ENCODE peak calls at places on chromosomes 1 and 21, in seven cellular contexts. Z is spleen; D is lung microvascular endothelial cell; O is fibroblast of pulmonary artery; Y is activated CD4-positive, CD25-positive, alpha-beta regulatory T cell treated with anti-CD3 and anti-CD28 coated beads, Interleukin-2, amount 50 U/mL, for 72 hours; M is iris pigment epithelial cell; U is stimulated activated naive CD8-positive, alpha-beta T cell treated with anti-CD3 and anti-CD28 coated beads, Interleukin-15, Interleukin-2, amounts not matched to agents 100 U/mL and 50 U/mL, for 24 hours. A is an unnamed sample.

GRCh38 chr1:150842964-150843363 is 33.4 kb downstream of the ARNT start:
- DNase-seq in Z (no peak), Y (no peak), M (no peak), D (no peak), U (no peak), O (no peak), A (no peak)

GRCh38 chr1:96096138-96097011 is 625.2 kb upstream of the PTBP2 start:
- DNase-seq in Y (no peak), M (no peak), Z (no peak), U (no peak), O (no peak), D (no peak), A (no peak)

GRCh38 chr1:178223289-178223688 is 129.4 kb downstream of the RASAL2 start:
- DNase-seq in U (no peak), M (no peak), Z (no peak), Y (no peak), O (no peak), D (no peak), A (peak)

GRCh38 chr1:235262539-235262938 is 65.4 kb downstream of the ARID4B start:
- DNase-seq in Z (no peak), Y (no peak), M (no peak), U (no peak), O (no peak), D (no peak), A (no peak)

GRCh38 chr1:187626056-187626455 is 797.3 kb downstream of the PLA2G4A start:
- DNase-seq in M (peak), Z (no peak), Y (no peak), D (no peak), O (no peak), U (no peak), A (no peak)

GRCh38 chr1:15994590-15995351 is 9.3 kb upstream of the SRARP start:
- DNase-seq in Z (peak), U (peak), O (peak), Y (peak), D (peak), M (peak), A (peak)

GRCh38 chr1:26468911-26469310 is 3.3 kb upstream of the HMGN2 start:
- DNase-seq in Y (no peak), O (no peak), M (no peak), Z (peak), U (no peak), D (no peak), A (no peak)

GRCh38 chr1:27042670-27043069 is 30.0 kb upstream of the TENT5B start:
- DNase-seq in D (no peak), O (no peak), Z (no peak), M (no peak), U (no peak), Y (no peak), A (no peak)

GRCh38 chr1:109917429-109918076 is 6.9 kb downstream of the CSF1 start:
- DNase-seq in Z (peak), Y (no peak), O (no peak), M (peak), U (no peak), D (no peak), A (no peak)

GRCh38 chr1:202852163-202852904 is 36.6 kb downstream of the RABIF start:
- DNase-seq in Y (no peak), Z (no peak), U (peak), M (peak), D (peak), O (peak), A (peak)

GRCh38 chr1:46519209-46519608 is 29.6 kb downstream of the DMBX1 start:
- DNase-seq in U (no peak), O (no peak), Y (no peak), D (no peak), M (peak), Z (peak), A (no peak)

GRCh38 chr1:115184260-115184950 is 95.1 kb upstream of the TSPAN2 start:
- DNase-seq in M (no peak), O (no peak), Y (no peak), Z (no peak), D (no peak), U (no peak), A (no peak)

GRCh38 chr1:51689073-51689435 is 72.2 kb downstream of the OSBPL9 start:
- DNase-seq in O (no peak), U (no peak), M (no peak), D (no peak), Y (no peak), Z (no peak), A (no peak)

GRCh38 chr1:11316701-11317100 is 43.7 kb downstream of the UBIAD1 start:
- DNase-seq in O (peak), Y (no peak), Z (no peak), U (no peak), M (peak), D (no peak), A (peak)

GRCh38 chr1:94753171-94753972 is 66.8 kb upstream of the SLC44A3 start:
- DNase-seq in Z (no peak), Y (no peak), D (peak), O (peak), M (peak), U (no peak), A (no peak)

GRCh38 chr1:181356505-181357340 is 126.6 kb upstream of the CACNA1E start:
- DNase-seq in M (no peak), O (no peak), Z (no peak), Y (no peak), D (no peak), U (no peak), A (no peak)

GRCh38 chr1:34739613-34740012 is 15.2 kb upstream of the GJB5 start:
- DNase-seq in O (no peak), Z (no peak), Y (no peak), D (no peak), M (no peak), U (no peak), A (no peak)

GRCh38 chr1:230827081-230827681 is 41.1 kb downstream of the C1orf198 start:
- DNase-seq in U (no peak), D (no peak), M (peak), Z (no peak), O (no peak), Y (no peak), A (peak)

GRCh38 chr1:207876129-207876528 is 34.8 kb downstream of the CD34 start:
- DNase-seq in D (peak), Z (no peak), Y (no peak), U (no peak), M (no peak), O (no peak), A (no peak)

GRCh38 chr21:34801519-34802132 is 132.8 kb downstream of the CLIC6 start:
- DNase-seq in U (peak), D (peak), O (peak), M (peak), Y (no peak), Z (no peak), A (no peak)

GRCh38 chr1:65904681-65905083 is 112.0 kb downstream of the PDE4B start:
- DNase-seq in O (peak), U (no peak), Z (no peak), Y (no peak), D (peak), M (no peak), A (peak)

GRCh38 chr1:171142451-171143121 is 42.5 kb upstream of the FMO2 start:
- DNase-seq in M (peak), Y (no peak), Z (no peak), O (peak), U (no peak), D (no peak), A (peak)

GRCh38 chr1:1006305-1007159 is 6.6 kb upstream of the HES4 start:
- DNase-seq in U (no peak), D (peak), M (no peak), Y (no peak), Z (peak), O (no peak), A (no peak)